ENCODE peak calls at places on chromosome 12, in four cellular contexts. R is Peyer's patch, Y is A549, W is right lobe of liver. Z is an unnamed sample.

GRCh38 chr12:52362118-52362726 is 5.1 kb downstream of the KRT85 start:
- DNase-seq in R (no peak), W (no peak), Y (peak; percentile 36), Z (no peak)

GRCh38 chr12:124956571-124956970 is 32.4 kb downstream of the DHX37 start:
- DNase-seq in W (no peak), R (no peak), Y (no peak), Z (no peak)

GRCh38 chr12:51262758-51263177 is 7.4 kb downstream of the SMAGP start:
- DNase-seq in R (no peak), Y (peak; percentile 46), W (no peak), Z (peak; percentile 37)

GRCh38 chr12:51828951-51829581 is 19.5 kb downstream of the FIGNL2 start:
- DNase-seq in W (no peak), Y (no peak), R (no peak), Z (no peak)

GRCh38 chr12:112682586-112682985 is 109.0 kb upstream of the RPH3A start:
- DNase-seq in R (no peak), W (no peak), Y (no peak), Z (no peak)

GRCh38 chr12:107440596-107440995 is 245.0 kb upstream of the PWP1 start:
- DNase-seq in R (no peak), W (no peak), Y (no peak), Z (no peak)

GRCh38 chr12:13561923-13562322 is 365.4 kb downstream of the EMP1 start:
- DNase-seq in W (no peak), R (no peak), Y (no peak), Z (no peak)

GRCh38 chr12:21987786-21988185 is 46.6 kb upstream of the ABCC9 start:
- DNase-seq in W (no peak), R (no peak), Y (no peak), Z (no peak)

GRCh38 chr12:122082621-122083356 is 4.2 kb downstream of the MLXIP start:
- DNase-seq in W (no peak), R (no peak), Y (no peak), Z (no peak)

GRCh38 chr12:46459881-46460545 is 87.4 kb upstream of the SLC38A2 start:
- DNase-seq in Y (no peak), R (peak; percentile 48), W (no peak), Z (no peak)

GRCh38 chr12:56221233-56221756 is 427 bp downstream of the RNF41 start:
- DNase-seq in Y (peak; percentile 87), W (no peak), R (no peak), Z (peak; percentile 53)

GRCh38 chr12:68489273-68489672 is 121.4 kb upstream of the RAP1B start:
- DNase-seq in W (no peak), R (no peak), Y (no peak), Z (no peak)

GRCh38 chr12:84638811-84639368 is 273.7 kb downstream of the SLC6A15 start:
- DNase-seq in R (no peak), Y (no peak), W (no peak), Z (no peak)

GRCh38 chr12:70190252-70191010 is 52.8 kb upstream of the CNOT2 start:
- DNase-seq in R (no peak), W (no peak), Y (no peak), Z (no peak)

GRCh38 chr12:12806784-12807516 is 6.2 kb upstream of the DDX47 start:
- DNase-seq in R (no peak), W (no peak), Y (no peak), Z (no peak)

GRCh38 chr12:62533755-62534107 is 67.1 kb downstream of the MON2 start:
- DNase-seq in R (no peak), W (peak; percentile 78), Y (no peak), Z (peak; percentile 52)

GRCh38 chr12:125852116-125852515 is 786.9 kb downstream of the AACS start:
- DNase-seq in R (no peak), W (no peak), Y (no peak), Z (no peak)

GRCh38 chr12:111046896-111047295 is 126.5 kb upstream of the MYL2 start:
- DNase-seq in Y (no peak), W (no peak), R (no peak), Z (no peak)

GRCh38 chr12:110312581-110313360 is 31.7 kb downstream of the ATP2A2 start:
- DNase-seq in W (no peak), Y (peak; percentile 43), R (no peak), Z (no peak)

GRCh38 chr12:16437281-16437816 is 89.9 kb downstream of the MGST1 start:
- DNase-seq in W (no peak), R (no peak), Y (no peak), Z (no peak)

GRCh38 chr12:73677520-73678291 is 859.9 kb upstream of the ATXN7L3B start:
- DNase-seq in Y (no peak), W (no peak), R (no peak), Z (no peak)

GRCh38 chr12:51591020-51591901 is at the start of gene SCN8A:
- DNase-seq in R (peak; percentile 32), Y (peak; percentile 46), W (no peak), Z (peak; percentile 17)

GRCh38 chr12:118402251-118402650 is 25.9 kb downstream of the SUDS3 start:
- DNase-seq in Y (no peak), W (no peak), R (no peak), Z (no peak)

GRCh38 chr12:76883826-76884225 is 5.0 kb upstream of the CSRP2 start:
- DNase-seq in R (no peak), Y (no peak), W (no peak), Z (no peak)

GRCh38 chr12:51961834-51962233 is 10.3 kb downstream of the ACVR1B start:
- DNase-seq in W (no peak), R (no peak), Y (no peak), Z (no peak)

GRCh38 chr12:52055781-52056711 is 4.8 kb downstream of the NR4A1 start:
- DNase-seq in Y (no peak), W (peak; percentile 60), R (no peak), Z (no peak)

GRCh38 chr12:21223930-21224329 is 92.9 kb downstream of the SLCO1B1 start:
- DNase-seq in Y (no peak), W (no peak), R (no peak), Z (no peak)

GRCh38 chr12:30969006-30969405 is 42.5 kb downstream of the TSPAN11 start:
- DNase-seq in Y (no peak), W (peak; percentile 19), R (no peak), Z (no peak)

GRCh38 chr12:9787340-9787737 is 26.6 kb upstream of the CD69 start:
- DNase-seq in W (no peak), Y (no peak), R (no peak), Z (no peak)

GRCh38 chr12:53478865-53479264 is 20.4 kb downstream of the MAP3K12 start:
- DNase-seq in Y (no peak), W (no peak), R (no peak), Z (no peak)
- TF ChIP-seq POLR2A in Y (no peak), W (no peak), R (no peak), Z (no peak)

DNA sequence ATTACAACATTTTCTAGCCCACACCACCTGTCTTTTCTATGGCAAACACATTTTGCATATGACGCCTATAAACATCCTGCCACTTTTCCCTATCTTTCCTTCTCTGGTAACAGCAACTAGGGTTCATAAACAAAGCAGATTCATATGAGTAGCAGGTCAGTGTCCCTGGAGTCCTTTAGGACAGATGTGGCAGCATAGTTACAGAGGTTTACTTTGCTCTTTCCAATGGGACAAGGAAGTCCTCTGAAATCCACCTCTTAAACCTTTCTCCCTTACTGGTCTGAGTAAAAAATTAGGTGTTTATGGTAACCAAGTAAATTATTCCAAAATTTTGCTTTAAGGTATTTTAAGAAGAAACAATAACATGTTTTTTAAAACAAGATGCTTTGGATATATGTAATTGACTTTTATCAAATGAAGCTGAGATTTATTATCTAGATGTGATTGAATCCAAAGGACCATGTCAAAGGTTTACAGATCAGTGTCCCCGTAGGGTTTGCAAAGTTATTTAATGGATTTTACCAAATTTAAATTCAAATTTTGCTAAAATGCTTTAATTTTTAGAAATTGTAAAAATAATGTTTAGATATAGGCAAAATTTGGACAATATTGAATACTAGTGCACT is 79.2 kb upstream of the PAWR start:
- DNase-seq in R (no peak), Y (no peak), W (no peak), Z (no peak)
- TF ChIP-seq POLR2A in R (no peak), Y (no peak), W (no peak), Z (no peak)

GRCh38 chr12:57235012-57235727 is 5.7 kb downstream of the SHMT2 start:
- DNase-seq in W (peak; percentile 89), Y (no peak), R (no peak), Z (no peak)
- TF ChIP-seq POLR2A in W (peak; percentile 58), Y (no peak), R (no peak), Z (no peak)

GRCh38 chr12:14774074-14774943 is 29.0 kb downstream of the WBP11 start:
- DNase-seq in Y (peak; percentile 97), W (peak; percentile 97), R (peak; percentile 94), Z (peak; percentile 99)
- TF ChIP-seq POLR2A in Y (peak; percentile 97), W (peak; percentile 98), R (peak; percentile 98), Z (peak; percentile 97)

DNA sequence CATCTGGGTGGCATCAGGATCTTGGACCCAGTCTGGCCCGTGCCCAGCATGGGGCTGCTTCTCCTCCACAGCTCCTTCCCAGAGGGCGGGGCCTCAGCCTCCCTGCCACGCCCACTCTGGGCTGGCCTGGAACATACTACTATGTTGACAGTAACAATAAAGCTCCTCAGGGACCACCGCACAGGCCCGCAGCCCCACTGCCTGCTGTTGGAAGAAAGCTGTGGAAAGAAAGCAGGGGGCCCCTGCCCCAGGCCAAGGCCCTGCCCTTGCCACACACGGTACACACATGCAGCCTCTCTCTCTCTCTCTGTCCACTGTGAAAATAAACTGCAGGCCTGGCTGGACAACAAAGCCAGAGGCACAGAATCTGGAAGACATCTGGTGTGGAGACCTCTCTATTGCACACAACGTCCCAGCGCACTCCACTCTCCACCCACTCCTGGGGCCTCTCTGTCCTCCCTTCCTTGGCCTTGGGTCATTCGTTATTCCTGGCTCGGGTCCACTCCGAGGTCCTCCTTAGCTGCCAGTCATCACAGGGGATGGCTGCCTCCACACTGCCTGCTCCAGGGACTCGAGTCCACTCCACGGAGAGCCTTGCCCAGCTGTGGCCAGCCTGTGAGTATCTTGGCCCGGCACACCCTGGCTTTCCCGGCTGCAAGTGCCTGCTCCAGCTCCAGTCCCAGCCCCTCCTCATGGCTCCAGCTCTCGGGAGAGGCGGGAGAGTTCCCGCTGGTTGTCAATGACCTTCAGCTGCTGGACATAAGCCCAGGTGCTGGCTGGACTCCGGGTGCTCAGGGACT is 11.8 kb upstream of the ENDOU start:
- DNase-seq in R (no peak), Y (no peak), W (peak; percentile 89), Z (peak; percentile 37)
- TF ChIP-seq POLR2A in R (no peak), Y (no peak), W (no peak), Z (no peak)